ENCODE peak calls at places on chromosomes 3 and 15, in five cellular contexts. T, H, Y, Q and N are unnamed samples.

GRCh38 chr3:41961061-41961749 is 698 bp downstream of the ULK4 start:
- DNase-seq in H (peak), Q (peak), Y (peak), T (peak), N (peak)

GRCh38 chr3:156787926-156788663 is 38.1 kb upstream of the LEKR1 start:
- DNase-seq in Q (no peak), T (no peak), H (no peak), Y (peak), N (no peak)

GRCh38 chr3:105199217-105199616 is 167.5 kb upstream of the ALCAM start:
- DNase-seq in Y (no peak), T (no peak), Q (no peak), H (no peak), N (no peak)

GRCh38 chr3:139394116-139394515 is 4.7 kb upstream of the COPB2 start:
- DNase-seq in Y (no peak), H (no peak), T (no peak), Q (no peak), N (no peak)

GRCh38 chr15:64452988-64453688 is 7.2 kb upstream of the ZNF609 start:
- DNase-seq in T (no peak), Y (no peak), Q (peak), H (peak), N (no peak)

GRCh38 chr3:46124216-46125143 is 83.6 kb downstream of the CCR1 start:
- DNase-seq in Y (no peak), H (no peak), Q (no peak), T (no peak), N (no peak)

GRCh38 chr3:9198805-9199386 is 50.5 kb downstream of the SRGAP3 start:
- DNase-seq in Y (no peak), H (no peak), Q (peak), T (no peak), N (no peak)

GRCh38 chr3:167102071-167102470 is 278.0 kb downstream of the ZBBX start:
- DNase-seq in H (no peak), T (no peak), Y (no peak), Q (no peak), N (no peak)

GRCh38 chr15:73368301-73369072 is at the start of gene HCN4:
- DNase-seq in Q (no peak), Y (no peak), T (no peak), H (no peak), N (no peak)

GRCh38 chr15:95557226-95558046 is 773.1 kb upstream of the NR2F2 start:
- DNase-seq in Q (no peak), H (no peak), Y (peak), T (no peak), N (no peak)